ENCODE peak calls at places on chromosomes 3 and 15, in nine cellular contexts. H is activated CD4-positive, alpha-beta T cell treated with anti-CD3 and anti-CD28 coated beads, Interleukin-2, amount 50 U/mL, for 24 hours; Y is Calu3; B is NAMALWA; X is T-cell; U is transverse colon; O is CD4-positive, alpha-beta memory T cell; Q is iris pigment epithelial cell; R is mammary epithelial cell. F is an unnamed sample.

GRCh38 chr3:11764931-11765363 is 81.7 kb downstream of the TAMM41 start:
- DNase-seq in R (peak; percentile 97), U (no peak), Q (peak; percentile 84), O (no peak), Y (peak; percentile 58), H (no peak), X (no peak), B (no peak), F (peak; percentile 96)

GRCh38 chr3:72892870-72893269 is 5.0 kb downstream of the GXYLT2 start:
- DNase-seq in B (peak; percentile 28), Q (no peak), R (no peak), O (no peak), H (no peak), U (no peak), Y (no peak), X (no peak), F (no peak)

GRCh38 chr3:143002083-143002712 is 828 bp downstream of the U2SURP start:
- DNase-seq in O (no peak), U (no peak), B (peak; percentile 83), H (no peak), Y (no peak), Q (peak; percentile 52), X (no peak), R (peak; percentile 41), F (peak; percentile 47)

GRCh38 chr15:81575436-81576123 is 201.6 kb upstream of the TMC3 start:
- DNase-seq in Y (no peak), R (peak; percentile 44), Q (no peak), U (no peak), B (no peak), H (no peak), O (no peak), X (no peak), F (no peak)

GRCh38 chr15:63823253-63823844 is 10.4 kb downstream of the HERC1 start:
- DNase-seq in U (no peak), Y (no peak), H (no peak), B (no peak), R (no peak), O (no peak), X (no peak), Q (no peak), F (no peak)

GRCh38 chr3:86029590-86029989 is 961.4 kb downstream of the VGLL3 start:
- DNase-seq in Q (peak; percentile 3), O (no peak), Y (no peak), B (no peak), U (no peak), R (peak; percentile 15), H (no peak), X (no peak), F (peak; percentile 43)

GRCh38 chr3:64399205-64399800 is 174.0 kb upstream of the PRICKLE2 start:
- DNase-seq in Y (peak; percentile 60), R (peak; percentile 62), O (peak; percentile 0), X (no peak), B (peak; percentile 39), Q (peak; percentile 70), U (no peak), H (no peak), F (peak; percentile 63)

GRCh38 chr3:43418601-43419272 is 132.4 kb downstream of the SNRK start:
- DNase-seq in Q (peak; percentile 57), O (no peak), H (no peak), X (no peak), Y (no peak), U (no peak), B (no peak), R (no peak), F (no peak)

GRCh38 chr3:64131755-64132154 is 93.5 kb downstream of the PRICKLE2 start:
- DNase-seq in O (no peak), R (no peak), X (no peak), U (no peak), Q (no peak), Y (no peak), H (no peak), B (no peak), F (no peak)

GRCh38 chr3:189726277-189726676 is 95.1 kb downstream of the TP63 start:
- DNase-seq in B (no peak), H (no peak), O (no peak), U (no peak), X (no peak), Q (peak; percentile 12), R (peak; percentile 69), Y (no peak), F (no peak)

GRCh38 chr3:56522374-56522773 is 34.6 kb upstream of the CCDC66 start:
- DNase-seq in B (no peak), R (no peak), H (no peak), U (no peak), O (no peak), Q (no peak), Y (no peak), X (no peak), F (no peak)

GRCh38 chr3:177443469-177443868 is 246.2 kb upstream of the TBL1XR1 start:
- DNase-seq in X (no peak), O (no peak), U (no peak), B (no peak), Q (peak; percentile 66), R (peak; percentile 79), Y (peak; percentile 40), H (no peak), F (peak; percentile 48)

GRCh38 chr15:96893159-96893906 is 562.8 kb downstream of the NR2F2 start:
- DNase-seq in X (no peak), H (no peak), U (no peak), B (peak; percentile 12), R (peak; percentile 21), Y (peak; percentile 61), Q (peak; percentile 24), O (no peak), F (peak; percentile 74)

GRCh38 chr3:23748398-23749110 is 57.2 kb upstream of the UBE2E1 start:
- DNase-seq in H (no peak), Y (peak; percentile 10), O (no peak), X (no peak), U (no peak), Q (peak; percentile 77), R (peak; percentile 79), B (no peak), F (no peak)

GRCh38 chr3:108588616-108589015 is 622 bp downstream of the CIP2A start:
- DNase-seq in O (no peak), Q (peak; percentile 28), Y (no peak), U (no peak), H (no peak), X (no peak), B (peak; percentile 41), R (no peak), F (peak; percentile 6)

GRCh38 chr15:101498076-101498730 is 8.7 kb upstream of the PCSK6 start:
- DNase-seq in O (no peak), H (no peak), B (no peak), X (no peak), R (no peak), Y (no peak), U (no peak), Q (no peak), F (no peak)

GRCh38 chr15:89342840-89343239 is 8.2 kb upstream of the POLG start:
- DNase-seq in Q (no peak), B (no peak), H (no peak), O (no peak), R (no peak), X (no peak), Y (no peak), U (no peak), F (no peak)

GRCh38 chr3:13280856-13281656 is 139.1 kb downstream of the NUP210 start:
- DNase-seq in H (no peak), Q (no peak), B (no peak), O (no peak), Y (no peak), X (no peak), R (no peak), U (peak; percentile 19), F (no peak)

GRCh38 chr3:159620873-159621272 is 367.8 kb upstream of the IL12A start:
- DNase-seq in X (no peak), H (no peak), U (no peak), Q (peak; percentile 90), B (no peak), R (peak; percentile 84), Y (peak; percentile 43), O (no peak), F (peak; percentile 41)

GRCh38 chr15:89116404-89116803 is 28.1 kb downstream of the ABHD2 start:
- DNase-seq in Y (no peak), B (no peak), X (no peak), U (no peak), O (no peak), R (no peak), Q (no peak), H (no peak), F (peak; percentile 48)

GRCh38 chr3:49769926-49770325 is 16.4 kb downstream of the IP6K1 start:
- DNase-seq in B (no peak), Q (no peak), R (no peak), U (no peak), O (no peak), Y (no peak), X (no peak), H (no peak), F (no peak)

GRCh38 chr15:75694241-75695182 is 18.1 kb downstream of the CSPG4 start:
- DNase-seq in R (peak; percentile 96), Y (peak; percentile 78), X (no peak), H (no peak), Q (peak; percentile 99), B (peak; percentile 52), U (peak; percentile 64), O (no peak), F (peak; percentile 19)

GRCh38 chr3:155556531-155556930 is 188.3 kb downstream of the PLCH1 start:
- DNase-seq in B (no peak), U (no peak), R (no peak), O (no peak), Y (no peak), Q (peak; percentile 1), H (no peak), X (no peak), F (no peak)

GRCh38 chr3:24096695-24097290 is 151.7 kb downstream of the NR1D2 start:
- DNase-seq in U (no peak), Y (no peak), X (no peak), O (no peak), H (no peak), B (no peak), R (no peak), Q (no peak), F (no peak)

GRCh38 chr3:58575986-58576652 is 1.1 kb downstream of the FAM107A start:
- DNase-seq in H (no peak), Q (no peak), X (no peak), U (no peak), B (no peak), R (no peak), Y (no peak), O (no peak), F (no peak)

GRCh38 chr15:66269326-66270090 is 16.0 kb upstream of the MEGF11 start:
- DNase-seq in Q (peak; percentile 38), R (peak; percentile 66), O (no peak), B (no peak), H (no peak), U (peak; percentile 40), Y (peak; percentile 47), X (no peak), F (peak; percentile 85)